ENCODE peak calls at places on chromosomes 6 and 20, in four cellular contexts. I, R, Z and C are unnamed samples.

GRCh38 chr20:62117658-62118057 is 4.6 kb upstream of the LSM14B start:
- DNase-seq in R (no peak), Z (no peak), I (no peak), C (no peak)

GRCh38 chr20:10565191-10565921 is 108.4 kb downstream of the JAG1 start:
- DNase-seq in Z (no peak), R (peak; percentile 51), I (peak; percentile 88), C (no peak)

GRCh38 chr6:89035252-89036106 is 45.1 kb upstream of the PNRC1 start:
- DNase-seq in I (peak; percentile 96), Z (peak; percentile 56), R (peak; percentile 75), C (peak; percentile 70)

GRCh38 chr6:32047855-32048766 is 9.9 kb downstream of the CYP21A2 start:
- DNase-seq in I (no peak), R (no peak), Z (peak; percentile 87), C (peak; percentile 44)

GRCh38 chr6:137927777-137928218 is 60.7 kb downstream of the TNFAIP3 start:
- DNase-seq in R (peak; percentile 96), I (peak; percentile 60), Z (no peak), C (no peak)

GRCh38 chr6:112153926-112154621 is 66.7 kb downstream of the FAM229B start:
- DNase-seq in Z (no peak), R (peak; percentile 64), I (peak; percentile 94), C (peak; percentile 54)

GRCh38 chr20:34538671-34539123 is 19.8 kb upstream of the MAP1LC3A start:
- DNase-seq in I (no peak), R (peak; percentile 74), Z (peak; percentile 92), C (peak; percentile 49)

GRCh38 chr20:33407251-33407650 is 5.9 kb upstream of the CDK5RAP1 start:
- DNase-seq in Z (no peak), R (peak; percentile 96), I (peak; percentile 45), C (peak; percentile 41)

GRCh38 chr6:31780507-31781243 is 3.5 kb upstream of the VWA7 start:
- DNase-seq in I (no peak), R (no peak), Z (no peak), C (no peak)

GRCh38 chr20:32603046-32603726 is 18.1 kb upstream of the NOL4L start:
- DNase-seq in I (no peak), Z (no peak), R (peak; percentile 94), C (no peak)

GRCh38 chr6:19865178-19865577 is 28.0 kb downstream of the ID4 start:
- DNase-seq in R (no peak), I (no peak), Z (no peak), C (no peak)

GRCh38 chr6:30500421-30501069 is 11.2 kb downstream of the HLA-E start:
- DNase-seq in Z (no peak), I (peak; percentile 13), R (no peak), C (no peak)

GRCh38 chr6:14254505-14254904 is 136.9 kb downstream of the CD83 start:
- DNase-seq in I (no peak), Z (no peak), R (peak; percentile 32), C (no peak)

GRCh38 chr6:150016324-150017185 is 8.8 kb downstream of the RAET1L start:
- DNase-seq in I (peak; percentile 35), Z (peak; percentile 81), R (peak; percentile 29), C (peak; percentile 77)

GRCh38 chr6:90387826-90388225 is 91.2 kb upstream of the BACH2 start:
- DNase-seq in R (no peak), I (no peak), Z (no peak), C (no peak)

GRCh38 chr20:58614984-58615760 is 35.9 kb upstream of the STX16 start:
- DNase-seq in R (no peak), Z (no peak), I (no peak), C (no peak)